ENCODE peak calls at places on chromosomes 3 and 15, in six cellular contexts. K, W, C, S, F and M are unnamed samples.

GRCh38 chr3:14127106-14127505 is 2.3 kb downstream of the TMEM43 start:
- DNase-seq in S (no peak), W (no peak), F (no peak), C (no peak), K (no peak), M (no peak)

GRCh38 chr3:62833538-62833937 is 41.7 kb downstream of the CADPS start:
- DNase-seq in K (peak), W (no peak), F (no peak), S (no peak), C (no peak), M (peak)

GRCh38 chr3:192444791-192445106 is 282.6 kb downstream of the FGF12 start:
- DNase-seq in S (no peak), K (no peak), F (no peak), C (no peak), W (no peak), M (no peak)

GRCh38 chr15:40323953-40324937 is 753 bp downstream of the INAFM2 start:
- DNase-seq in S (no peak), K (no peak), W (no peak), C (no peak), F (no peak), M (no peak)

GRCh38 chr3:170432416-170432815 is 13.7 kb downstream of the CLDN11 start:
- DNase-seq in C (no peak), K (no peak), F (no peak), W (no peak), S (no peak), M (no peak)

GRCh38 chr15:99100245-99101173 is 4.4 kb upstream of the SYNM start:
- DNase-seq in W (peak), S (peak), C (peak), F (peak), K (peak), M (peak)

GRCh38 chr15:69893863-69894262 is 203.9 kb downstream of the TLE3 start:
- DNase-seq in K (peak), F (no peak), S (peak), W (peak), C (peak), M (peak)

GRCh38 chr3:98172621-98173020 is 6.1 kb downstream of the OR5H15 start:
- DNase-seq in S (no peak), W (no peak), F (no peak), C (no peak), K (no peak), M (no peak)

GRCh38 chr15:65787260-65787659 is 4.8 kb downstream of the DENND4A start:
- DNase-seq in K (no peak), F (no peak), W (no peak), C (no peak), S (no peak), M (no peak)
- H3K4me3 ChIP-seq in K (no peak), F (no peak), W (no peak), C (no peak), S (no peak), M (no peak)

DNA sequence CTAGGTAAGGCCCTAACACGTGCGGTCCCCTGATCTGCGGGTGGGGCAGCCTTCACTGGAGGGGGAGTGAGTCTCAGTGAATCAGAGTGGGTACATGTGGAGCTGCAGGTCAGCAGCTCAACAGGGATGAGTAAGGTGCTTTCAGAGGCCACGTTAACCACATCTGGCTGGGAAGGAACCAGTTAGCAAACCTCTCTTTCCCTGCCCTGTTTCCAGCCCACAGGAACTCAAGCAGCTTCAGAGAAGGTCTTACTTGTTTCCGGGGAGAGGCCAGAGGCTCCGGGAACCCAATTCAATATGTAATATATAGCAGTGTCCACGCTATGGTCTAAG is 175.3 kb downstream of the XXYLT1 start:
- DNase-seq in K (peak), F (no peak), C (no peak), S (peak), W (no peak), M (no peak)
- TF ChIP-seq CTCF in K (no peak), F (no peak), C (no peak), S (no peak), W (no peak), M (no peak)

GRCh38 chr3:157130881-157131251 is 29.1 kb downstream of the CCNL1 start:
- DNase-seq in C (no peak), W (no peak), F (no peak), K (no peak), S (no peak), M (no peak)

GRCh38 chr3:157130138-157130880 is 29.6 kb downstream of the CCNL1 start:
- DNase-seq in S (peak), C (peak), F (peak), K (peak), W (peak), M (peak)

GRCh38 chr3:157127831-157128767 is 31.8 kb downstream of the CCNL1 start:
- DNase-seq in K (peak), F (peak), S (peak), C (peak), W (peak), M (peak)

GRCh38 chr3:157128771-157129671 is 30.9 kb downstream of the CCNL1 start:
- DNase-seq in S (peak), F (peak), K (peak), W (peak), C (peak), M (peak)

GRCh38 chr3:157129782-157130137 is 30.2 kb downstream of the CCNL1 start:
- DNase-seq in W (peak), S (no peak), C (no peak), K (no peak), F (peak), M (no peak)
- H3K4me3 ChIP-seq in W (no peak), S (no peak), C (no peak), K (no peak), F (peak), M (no peak)

GRCh38 chr15:27989428-27989827 is 109.7 kb downstream of the OCA2 start:
- DNase-seq in K (no peak), F (no peak), W (no peak), S (no peak), C (no peak), M (no peak)
- TF ChIP-seq CTCF in K (no peak), F (no peak), W (no peak), S (no peak), C (no peak), M (no peak)

GRCh38 chr3:194031867-194032635 is 103.9 kb upstream of the HES1 start:
- DNase-seq in C (no peak), S (no peak), F (peak), W (no peak), K (no peak), M (no peak)
- H3K4me3 ChIP-seq in C (no peak), S (no peak), F (no peak), W (no peak), K (no peak), M (no peak)

GRCh38 chr3:24640330-24640877 is 145.8 kb upstream of the THRB start:
- DNase-seq in C (peak), F (no peak), W (no peak), S (no peak), K (peak), M (peak)

GRCh38 chr3:24645047-24645446 is 150.4 kb upstream of the THRB start:
- DNase-seq in S (no peak), F (no peak), K (no peak), C (no peak), W (no peak), M (no peak)

GRCh38 chr3:24639640-24640329 is 145.1 kb upstream of the THRB start:
- DNase-seq in C (no peak), W (no peak), F (no peak), K (no peak), S (no peak), M (no peak)

GRCh38 chr3:24641628-24642027 is 147.0 kb upstream of the THRB start:
- DNase-seq in K (no peak), F (no peak), S (no peak), W (no peak), C (no peak), M (no peak)

GRCh38 chr3:24639061-24639460 is 144.4 kb upstream of the THRB start:
- DNase-seq in S (no peak), W (no peak), K (no peak), C (no peak), F (no peak), M (no peak)
- TF ChIP-seq CTCF in S (no peak), W (no peak), K (no peak), C (no peak), F (no peak), M (no peak)

DNA sequence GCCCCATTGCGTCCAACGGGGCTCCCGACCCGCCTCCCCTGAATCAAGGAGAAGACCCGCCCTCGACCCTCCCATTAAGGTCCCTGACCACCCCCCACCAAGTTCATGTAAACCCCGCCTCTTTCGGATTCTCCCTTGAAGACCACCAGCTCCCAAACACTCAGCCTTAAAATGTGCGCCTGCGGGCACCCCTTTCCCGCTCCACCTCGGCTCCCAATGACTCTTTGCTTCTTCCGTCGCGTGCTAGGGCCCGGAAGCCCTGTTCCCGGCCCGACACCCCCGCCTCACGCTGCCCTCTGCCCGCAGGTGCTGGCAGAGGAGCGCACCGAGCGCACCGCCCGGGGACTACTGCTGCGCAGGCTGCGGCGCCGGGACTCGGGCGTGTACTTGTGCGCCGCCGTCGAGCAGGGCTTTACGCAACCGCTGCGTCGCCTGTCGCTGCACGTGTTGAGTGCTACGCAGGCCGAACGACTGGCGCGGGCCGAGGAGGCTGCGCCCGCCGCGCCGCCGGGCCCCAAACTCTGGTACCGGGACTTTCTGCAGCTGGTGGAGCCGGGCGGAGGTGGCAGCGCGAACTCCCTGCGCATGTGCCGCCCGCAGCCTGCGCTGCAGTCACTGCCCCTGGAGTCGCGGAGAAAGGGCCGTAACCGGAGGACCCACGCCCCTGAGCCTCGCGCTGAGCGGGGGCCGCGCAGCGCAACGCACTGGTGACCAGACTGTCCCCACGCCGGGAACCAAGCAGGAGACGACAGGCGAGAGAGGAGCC is 2.7 kb upstream of the LSMEM2 start:
- DNase-seq in C (no peak), F (no peak), S (no peak), W (no peak), K (no peak), M (no peak)
- H3K4me3 ChIP-seq in C (no peak), F (no peak), S (no peak), W (no peak), K (no peak), M (no peak)

DNA sequence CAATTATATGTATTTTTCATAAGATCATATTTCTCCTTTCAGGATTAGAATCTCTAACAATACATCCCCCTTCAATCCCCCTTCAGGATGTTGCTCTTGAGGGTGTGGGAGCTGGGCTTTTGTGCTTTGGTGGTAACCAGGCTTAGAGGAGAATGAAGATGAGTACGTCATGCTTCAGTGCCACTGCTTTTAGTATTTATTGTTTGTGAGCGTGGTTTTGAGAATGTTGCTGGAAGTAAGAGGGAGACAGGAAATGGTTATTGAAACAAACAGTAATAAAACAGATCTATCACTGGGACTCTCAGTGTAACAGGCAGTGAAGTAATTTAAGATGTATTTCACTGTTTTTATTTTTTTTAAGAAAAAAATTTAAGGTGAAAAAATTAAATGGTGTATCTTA is 35.3 kb downstream of the GBE1 start:
- DNase-seq in F (no peak), C (peak), K (peak), W (no peak), S (peak), M (peak)
- TF ChIP-seq CTCF in F (no peak), C (no peak), K (no peak), W (no peak), S (no peak), M (no peak)